ENCODE peak calls at places on chromosome 5, in nine cellular contexts. N, C, K, O, A, F, V, J and P are unnamed samples. For H3K27me3, the result is how much of the 10 kb centered on the place peaks cover.

GRCh38 chr5:55732592-55732991 is 5.3 kb upstream of the DDX4 start:
- DNase-seq in O (no peak), C (no peak), A (no peak), V (no peak), J (no peak), K (no peak), N (no peak), F (no peak), P (no peak)

GRCh38 chr5:52504584-52505240 is 283.0 kb upstream of the ITGA1 start:
- DNase-seq in O (no peak), C (no peak), V (no peak), K (no peak), A (no peak), J (no peak), N (no peak), F (no peak), P (no peak)

GRCh38 chr5:39266442-39266841 is 47.1 kb upstream of the FYB1 start:
- DNase-seq in N (no peak), V (no peak), O (no peak), F (no peak), C (peak), J (no peak), A (no peak), K (no peak), P (no peak)

GRCh38 chr5:14917719-14918118 is 46.1 kb upstream of the ANKH start:
- DNase-seq in O (no peak), A (no peak), V (no peak), N (no peak), C (no peak), K (no peak), J (no peak), F (no peak), P (no peak)

GRCh38 chr5:132059043-132059695 is 1.3 kb upstream of the IL3 start:
- DNase-seq in O (peak), A (no peak), N (no peak), V (no peak), J (no peak), F (peak), K (peak), C (no peak), P (no peak)

GRCh38 chr5:9712506-9713285 is 82.5 kb upstream of the TAS2R1 start:
- DNase-seq in J (peak), V (no peak), C (peak), K (no peak), A (no peak), N (no peak), F (no peak), O (no peak), P (peak)

GRCh38 chr5:74141053-74141452 is 499.5 kb downstream of the ENC1 start:
- DNase-seq in V (no peak), C (peak), J (no peak), O (no peak), A (peak), N (no peak), F (no peak), K (no peak), P (peak)

GRCh38 chr5:154309805-154310204 is 119.3 kb downstream of the GALNT10 start:
- DNase-seq in K (no peak), F (no peak), A (peak), V (no peak), J (no peak), N (no peak), O (no peak), C (peak), P (no peak)

GRCh38 chr5:180804129-180804601 is 1.6 kb upstream of the MGAT1 start:
- DNase-seq in V (no peak), K (no peak), A (no peak), F (no peak), J (no peak), O (peak), N (no peak), C (no peak), P (no peak)
- H3K4me3 ChIP-seq in V (peak), K (peak), A (no peak), F (no peak), J (no peak), O (no peak), N (peak), C (no peak), P (no peak)

DNA sequence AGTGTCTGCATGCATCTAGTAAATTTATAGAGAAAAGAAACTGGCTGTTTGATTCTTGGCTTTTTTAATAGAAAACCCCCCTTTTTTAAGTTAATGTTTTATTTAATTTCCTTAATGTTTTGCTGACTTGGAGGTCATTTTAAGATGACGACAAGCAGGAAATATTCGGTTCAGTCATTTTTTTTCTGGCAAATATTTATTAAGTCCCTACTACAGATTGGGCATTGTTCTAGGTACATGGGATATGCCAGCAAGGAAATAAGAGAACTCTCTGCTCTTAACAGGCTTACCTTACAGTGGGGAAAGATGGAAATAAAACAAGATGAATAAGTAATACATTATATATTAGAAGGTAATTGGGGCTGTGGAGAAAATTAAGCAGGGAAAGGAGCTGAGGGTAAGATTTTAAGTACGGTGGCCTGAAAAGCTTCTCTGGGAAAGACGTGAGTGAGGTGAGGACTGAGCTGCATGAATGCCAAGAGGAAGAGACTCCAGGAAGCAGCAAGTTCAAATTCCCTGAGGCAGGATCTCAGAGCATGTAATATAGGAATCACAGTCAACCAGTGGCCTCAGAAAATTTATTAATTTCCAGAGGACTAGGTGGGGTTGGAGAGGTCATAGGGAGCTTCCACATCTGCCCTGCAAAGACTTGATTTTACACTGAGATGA is 316.0 kb upstream of the DAP start:
- DNase-seq in J (no peak), N (no peak), C (no peak), K (no peak), O (no peak), A (no peak), V (no peak), F (no peak), P (no peak)
- H3K27me3 ChIP-seq in J (under half), N (under half), C (under half), K (under half), O (under half), A (under half), V (under half), F (under half), P (under half)

GRCh38 chr5:138441221-138441620 is 2.4 kb downstream of the REEP2 start:
- DNase-seq in N (no peak), C (no peak), O (no peak), V (no peak), K (no peak), F (no peak), A (no peak), J (no peak), P (no peak)

GRCh38 chr5:138439537-138440225 is 824 bp downstream of the REEP2 start:
- DNase-seq in K (no peak), J (no peak), A (no peak), O (no peak), V (no peak), C (no peak), N (no peak), F (no peak), P (no peak)

GRCh38 chr5:138438003-138438723 is 694 bp upstream of the REEP2 start:
- DNase-seq in A (no peak), K (no peak), F (no peak), C (no peak), O (no peak), V (no peak), J (no peak), N (no peak), P (no peak)

GRCh38 chr5:138440226-138441073 is 1.6 kb downstream of the REEP2 start:
- DNase-seq in F (no peak), A (no peak), O (no peak), N (no peak), V (no peak), C (no peak), K (no peak), J (no peak), P (no peak)

GRCh38 chr5:138438724-138439536 is at the start of gene REEP2:
- DNase-seq in O (no peak), F (no peak), J (peak), N (no peak), C (peak), A (peak), K (no peak), V (peak), P (peak)
- H3K4me3 ChIP-seq in O (peak), F (peak), J (peak), N (peak), C (peak), A (peak), K (peak), V (peak), P (peak)

GRCh38 chr5:77210091-77211012 is at the start of gene PDE8B:
- DNase-seq in O (no peak), C (no peak), K (no peak), A (no peak), J (no peak), V (no peak), N (no peak), F (peak), P (peak)
- H3K27me3 ChIP-seq in O (under half), C (under half), K (under half), A (half or more), J (under half), V (under half), N (under half), F (under half), P (under half)

GRCh38 chr5:156052697-156053455 is 274.1 kb upstream of the SGCD start:
- DNase-seq in K (no peak), O (no peak), J (no peak), F (no peak), A (no peak), V (no peak), N (no peak), C (no peak), P (no peak)
- H3K4me3 ChIP-seq in K (no peak), O (no peak), J (no peak), F (no peak), A (no peak), V (no peak), N (no peak), C (no peak), P (no peak)

GRCh38 chr5:122602700-122603099 is 172.2 kb upstream of the SNX2 start:
- DNase-seq in N (no peak), O (no peak), C (no peak), J (no peak), A (no peak), K (no peak), F (no peak), V (no peak), P (no peak)
- H3K27me3 ChIP-seq in N (under half), O (under half), C (under half), J (under half), A (under half), K (under half), F (under half), V (under half), P (under half)

GRCh38 chr5:72282878-72283277 is 37.2 kb downstream of the MRPS27 start:
- DNase-seq in F (peak), A (peak), V (no peak), C (peak), O (no peak), J (no peak), N (no peak), K (no peak), P (no peak)

GRCh38 chr5:72281764-72282499 is 38.1 kb downstream of the MRPS27 start:
- DNase-seq in J (peak), O (no peak), V (no peak), C (peak), K (no peak), N (no peak), A (peak), F (peak), P (no peak)

GRCh38 chr5:72281430-72281763 is 38.6 kb downstream of the MRPS27 start:
- DNase-seq in O (no peak), K (no peak), F (no peak), C (no peak), N (no peak), J (no peak), A (peak), V (no peak), P (no peak)

GRCh38 chr5:72284674-72285424 is 35.2 kb downstream of the MRPS27 start:
- DNase-seq in N (no peak), V (no peak), K (no peak), O (no peak), C (no peak), F (no peak), A (no peak), J (no peak), P (no peak)

DNA sequence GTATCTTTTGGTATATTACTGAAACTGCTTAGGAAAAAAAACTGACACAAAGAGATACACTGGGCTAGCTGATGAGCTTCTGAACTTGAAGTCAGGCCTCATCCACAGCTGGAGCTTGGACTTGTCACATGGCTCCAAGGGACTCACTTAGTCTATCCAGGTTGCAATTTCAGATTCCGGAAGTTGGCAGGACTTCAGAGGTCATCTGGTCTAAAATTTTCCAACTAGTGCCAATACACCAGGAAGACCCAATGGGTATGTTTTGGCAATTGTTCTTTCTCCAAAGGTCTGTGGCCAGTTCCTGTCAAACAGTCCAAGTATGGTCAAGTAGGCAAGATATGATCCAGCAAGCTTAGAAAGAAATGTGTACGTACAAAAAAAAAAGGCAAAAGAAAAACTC is 36.7 kb downstream of the MRPS27 start:
- DNase-seq in F (peak), C (peak), J (no peak), A (peak), N (no peak), K (no peak), V (no peak), O (no peak), P (no peak)
- H3K4me3 ChIP-seq in F (no peak), C (no peak), J (no peak), A (no peak), N (no peak), K (no peak), V (no peak), O (no peak), P (no peak)

DNA sequence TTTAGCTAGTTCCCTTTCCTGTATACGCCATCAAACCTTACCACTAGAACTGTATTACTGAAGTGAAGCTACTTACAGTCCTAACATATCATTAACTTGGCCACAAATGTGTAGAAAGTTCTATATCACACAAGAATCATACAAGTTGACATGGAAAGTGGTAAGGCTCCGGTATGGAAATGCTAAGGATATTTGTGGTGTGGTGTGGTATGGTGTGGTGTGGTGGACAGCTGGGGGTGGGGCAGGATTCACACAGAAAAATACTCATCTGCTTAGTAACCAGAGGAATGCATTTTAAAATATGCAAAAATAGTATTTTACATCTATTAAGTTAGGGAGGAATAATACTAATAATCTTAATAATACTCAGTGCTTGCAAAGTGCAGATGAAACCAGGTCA is 69.4 kb downstream of the TRPC7 start:
- DNase-seq in N (no peak), A (peak), O (no peak), V (no peak), C (peak), F (no peak), J (no peak), K (no peak), P (no peak)
- H3K27me3 ChIP-seq in N (under half), A (under half), O (under half), V (under half), C (under half), F (under half), J (under half), K (under half), P (under half)

GRCh38 chr5:98308960-98309359 is 464.5 kb upstream of the RGMB start:
- DNase-seq in C (peak), K (no peak), N (no peak), J (no peak), V (no peak), F (no peak), O (no peak), A (peak), P (no peak)

GRCh38 chr5:98309785-98310566 is 463.5 kb upstream of the RGMB start:
- DNase-seq in A (peak), F (no peak), C (peak), O (no peak), K (peak), J (no peak), V (peak), N (no peak), P (peak)

GRCh38 chr5:98319299-98320011 is 454.0 kb upstream of the RGMB start:
- DNase-seq in F (no peak), O (no peak), V (no peak), K (no peak), N (no peak), C (no peak), J (no peak), A (no peak), P (no peak)

GRCh38 chr5:98314262-98314661 is 459.2 kb upstream of the RGMB start:
- DNase-seq in A (peak), N (no peak), V (no peak), O (no peak), C (peak), F (no peak), J (no peak), K (no peak), P (peak)
- H3K4me3 ChIP-seq in A (no peak), N (no peak), V (no peak), O (no peak), C (no peak), F (no peak), J (no peak), K (no peak), P (no peak)

DNA sequence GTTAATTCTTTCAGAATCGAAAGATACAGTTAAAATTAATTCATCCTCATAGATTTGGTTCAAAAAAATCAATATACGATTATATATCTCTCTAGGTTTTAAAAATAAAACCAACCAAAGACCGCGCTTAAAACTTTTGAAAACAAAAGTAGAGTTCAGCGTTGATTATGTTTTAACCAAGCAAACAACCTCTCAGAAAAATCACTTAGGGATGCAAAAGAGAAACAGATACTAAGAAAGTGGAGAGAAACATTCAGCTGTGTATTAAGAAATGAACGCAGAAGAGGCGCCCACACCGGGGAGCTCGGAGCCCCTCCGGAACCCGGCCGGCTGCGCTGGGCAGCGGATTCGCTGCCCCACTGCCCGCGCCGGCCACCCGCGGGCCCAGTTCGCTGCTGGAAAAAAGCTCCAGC is 1.4 kb downstream of the PITX1 start:
- DNase-seq in O (no peak), K (no peak), N (no peak), F (no peak), J (no peak), A (no peak), V (no peak), C (no peak), P (no peak)
- H3K27me3 ChIP-seq in O (half or more), K (half or more), N (under half), F (half or more), J (under half), A (half or more), V (under half), C (half or more), P (under half)